ENCODE peak calls at places on chromosomes 11 and 22, in eight cellular contexts. S is fibroblast of the aortic adventitia; D is stimulated activated CD4-positive, alpha-beta T cell treated with anti-CD3 and anti-CD28 coated beads, Interleukin-2, amount 100 ng/mL, for 48 hours; P is pulmonary artery endothelial cell; U is H9; W is effector memory CD4-positive, alpha-beta T cell; A is transverse colon; O is activated CD4-positive, alpha-beta T cell treated with anti-CD3 and anti-CD28 coated beads, Interleukin-2, amount 10 ng/mL, durations not matched to agents 7 days and 5 days. H is an unnamed sample.

GRCh38 chr11:63888170-63889086 is 28.5 kb downstream of the RCOR2 start:
- DNase-seq in S (peak), D (peak), P (no peak), U (peak), W (peak), A (peak), O (peak), H (peak)

GRCh38 chr11:75273331-75273988 is 32.9 kb downstream of the TPBGL start:
- DNase-seq in S (no peak), D (no peak), P (no peak), U (peak), W (no peak), A (no peak), O (no peak), H (no peak)

GRCh38 chr11:62694455-62695167 is 5.3 kb upstream of the LRRN4CL start:
- DNase-seq in S (peak), D (peak), P (peak), U (peak), W (peak), A (peak), O (peak), H (peak)

GRCh38 chr11:8646873-8647272 is 35.6 kb downstream of the TRIM66 start:
- DNase-seq in S (no peak), D (no peak), P (no peak), U (no peak), W (no peak), A (no peak), O (no peak), H (no peak)

GRCh38 chr22:20021196-20022181 is 579 bp downstream of the TANGO2 start:
- DNase-seq in S (peak), D (no peak), P (no peak), U (no peak), W (peak), A (peak), O (no peak), H (no peak)

GRCh38 chr22:30196141-30196866 is 50.3 kb downstream of the LIF start:
- DNase-seq in S (peak), D (peak), P (peak), U (peak), W (no peak), A (peak), O (peak), H (peak)

GRCh38 chr11:17512101-17512500 is 32.1 kb downstream of the USH1C start:
- DNase-seq in S (no peak), D (no peak), P (no peak), U (no peak), W (no peak), A (no peak), O (no peak), H (no peak)

GRCh38 chr11:35619754-35620640 is 1.7 kb downstream of the FJX1 start:
- DNase-seq in S (no peak), D (no peak), P (no peak), U (peak), W (no peak), A (peak), O (no peak), H (no peak)

GRCh38 chr11:776459-777287 is 614 bp downstream of the GATD1 start:
- DNase-seq in S (no peak), D (no peak), P (no peak), U (peak), W (no peak), A (no peak), O (peak), H (no peak)

GRCh38 chr11:91310085-91310484 is 914.5 kb upstream of the FAT3 start:
- DNase-seq in S (no peak), D (no peak), P (no peak), U (no peak), W (no peak), A (no peak), O (no peak), H (no peak)

GRCh38 chr11:93570759-93571413 is 27.7 kb upstream of the SMCO4 start:
- DNase-seq in S (peak), D (no peak), P (no peak), U (no peak), W (no peak), A (peak), O (no peak), H (no peak)

GRCh38 chr22:43550024-43550620 is 138.3 kb downstream of the MPPED1 start:
- DNase-seq in S (no peak), D (no peak), P (no peak), U (peak), W (no peak), A (no peak), O (no peak), H (no peak)

GRCh38 chr11:119758291-119758690 is 29.3 kb upstream of the NECTIN1 start:
- DNase-seq in S (peak), D (no peak), P (no peak), U (no peak), W (no peak), A (no peak), O (no peak), H (no peak)

GRCh38 chr11:45182902-45183301 is 36.5 kb downstream of the PRDM11 start:
- DNase-seq in S (peak), D (peak), P (peak), U (peak), W (no peak), A (peak), O (peak), H (no peak)

GRCh38 chr22:49007013-49007653 is 820.5 kb downstream of the BRD1 start:
- DNase-seq in S (no peak), D (no peak), P (no peak), U (peak), W (no peak), A (no peak), O (no peak), H (no peak)

GRCh38 chr22:43835736-43836135 is 23.6 kb upstream of the EFCAB6 start:
- DNase-seq in S (no peak), D (no peak), P (no peak), U (no peak), W (no peak), A (no peak), O (no peak), H (no peak)

GRCh38 chr11:19374189-19374588 is 133.4 kb upstream of the E2F8 start:
- DNase-seq in S (peak), D (no peak), P (peak), U (no peak), W (no peak), A (no peak), O (no peak), H (no peak)

GRCh38 chr11:130585545-130585944 is 137.1 kb downstream of the ADAMTS15 start:
- DNase-seq in S (peak), D (no peak), P (no peak), U (no peak), W (no peak), A (no peak), O (no peak), H (no peak)

H was measured in central memory CD4-positive, alpha-beta T cell.